ENCODE peak calls at places on chromosomes 3 and 15, in eight cellular contexts. G is T-helper 17 cell, M is GM23338, L is hippocampal formation, N is HT1080, J is fibroblast of mammary gland, V is HCEC 1CT, Z is astrocyte of the spinal cord. A is an unnamed sample.

GRCh38 chr3:101325393-101326134 is 5.2 kb upstream of the IMPG2 start:
- DNase-seq in G (no peak), L (no peak), N (no peak), J (no peak), M (no peak), Z (no peak), V (no peak), A (no peak)

GRCh38 chr3:151579571-151580270 is 118.9 kb upstream of the IGSF10 start:
- DNase-seq in G (no peak), J (peak), V (no peak), N (no peak), M (no peak), L (no peak), Z (peak), A (no peak)

GRCh38 chr3:195020185-195020584 is 250.8 kb downstream of the XXYLT1 start:
- DNase-seq in V (no peak), M (no peak), N (no peak), J (no peak), G (no peak), Z (no peak), L (no peak), A (no peak)

GRCh38 chr3:71102111-71103039 is 481.2 kb downstream of the FOXP1 start:
- DNase-seq in G (no peak), Z (peak), N (peak), L (no peak), V (peak), M (no peak), J (peak), A (no peak)

GRCh38 chr3:130480736-130481135 is 36.2 kb upstream of the COL6A6 start:
- DNase-seq in J (peak), M (peak), N (peak), V (no peak), Z (peak), G (no peak), L (no peak), A (peak)

GRCh38 chr15:70088887-70089691 is 8.6 kb downstream of the TLE3 start:
- DNase-seq in N (no peak), M (peak), J (peak), L (no peak), V (no peak), Z (peak), G (no peak), A (no peak)

GRCh38 chr3:111725706-111726105 is 130.6 kb upstream of the ZBED2 start:
- DNase-seq in V (no peak), N (no peak), M (no peak), G (no peak), J (peak), Z (no peak), L (no peak), A (no peak)

GRCh38 chr15:63313866-63314265 is 36.5 kb downstream of the APH1B start:
- DNase-seq in J (no peak), G (no peak), M (no peak), Z (no peak), N (no peak), V (no peak), L (no peak), A (no peak)

GRCh38 chr15:81288616-81289015 is 35.3 kb downstream of the STARD5 start:
- DNase-seq in J (no peak), N (no peak), G (no peak), V (no peak), L (no peak), M (no peak), Z (no peak), A (no peak)

GRCh38 chr3:48232734-48233133 is 8.2 kb upstream of the ZNF589 start:
- DNase-seq in M (peak), G (peak), J (peak), Z (peak), N (peak), V (peak), L (peak), A (peak)

GRCh38 chr3:37753428-37753827 is 108.3 kb upstream of the CTDSPL start:
- DNase-seq in N (peak), L (no peak), V (no peak), G (no peak), J (peak), M (no peak), Z (no peak), A (no peak)

GRCh38 chr15:91547356-91547755 is 306.2 kb upstream of the SLCO3A1 start:
- DNase-seq in G (no peak), M (no peak), Z (no peak), L (no peak), V (no peak), J (no peak), N (no peak), A (no peak)

GRCh38 chr3:52532517-52532837 is 1.2 kb downstream of the NT5DC2 start:
- DNase-seq in G (peak), N (peak), M (no peak), Z (peak), L (no peak), V (peak), J (peak), A (peak)

GRCh38 chr3:177589921-177590336 is 392.6 kb upstream of the TBL1XR1 start:
- DNase-seq in M (peak), Z (peak), L (no peak), G (no peak), N (peak), J (peak), V (peak), A (no peak)

GRCh38 chr3:108757404-108757982 is at the start of gene RETNLB:
- DNase-seq in V (no peak), Z (no peak), N (no peak), J (no peak), M (no peak), L (no peak), G (no peak), A (no peak)

GRCh38 chr3:46936733-46937250 is 39.8 kb downstream of the CCDC12 start:
- DNase-seq in G (no peak), L (no peak), Z (peak), N (peak), J (peak), V (peak), M (no peak), A (no peak)

GRCh38 chr3:143671641-143672040 is 176.6 kb downstream of the SLC9A9 start:
- DNase-seq in G (no peak), V (no peak), Z (no peak), J (peak), N (peak), M (no peak), L (no peak), A (no peak)

GRCh38 chr15:78058401-78058935 is 19.0 kb downstream of the TBC1D2B start:
- DNase-seq in V (no peak), L (no peak), Z (no peak), J (no peak), M (no peak), N (no peak), G (no peak), A (no peak)

GRCh38 chr15:91534235-91534634 is 319.3 kb upstream of the SLCO3A1 start:
- DNase-seq in L (peak), Z (no peak), N (no peak), M (no peak), J (no peak), V (no peak), G (no peak), A (no peak)

GRCh38 chr3:137761563-137762503 is 2.3 kb upstream of the SOX14 start:
- DNase-seq in L (no peak), Z (no peak), J (no peak), V (no peak), N (no peak), G (no peak), M (peak), A (no peak)

GRCh38 chr15:80957976-80958375 is 31.6 kb downstream of the MESD start:
- DNase-seq in G (no peak), L (no peak), M (no peak), V (no peak), Z (no peak), J (peak), N (no peak), A (no peak)

GRCh38 chr3:160180581-160181216 is 44.5 kb upstream of the C3orf80 start:
- DNase-seq in J (peak), G (no peak), M (no peak), Z (peak), N (peak), L (no peak), V (peak), A (no peak)

GRCh38 chr3:188877381-188877780 is 294.4 kb upstream of the TPRG1 start:
- DNase-seq in J (no peak), N (no peak), V (no peak), L (no peak), M (no peak), Z (no peak), G (no peak), A (no peak)

GRCh38 chr3:9947025-9947995 is 4.9 kb downstream of the PRRT3 start:
- DNase-seq in G (no peak), V (peak), Z (peak), N (peak), J (peak), L (peak), M (peak), A (peak)

GRCh38 chr3:146223401-146224373 is 27.2 kb downstream of the PLSCR4 start:
- DNase-seq in M (no peak), L (no peak), V (no peak), G (no peak), N (no peak), Z (peak), J (peak), A (no peak)

GRCh38 chr15:83991163-83991562 is 244.4 kb upstream of the GOLGA6L4 start:
- DNase-seq in Z (no peak), J (no peak), G (no peak), V (no peak), M (no peak), L (no peak), N (no peak), A (no peak)

GRCh38 chr3:64163755-64164148 is 61.5 kb downstream of the PRICKLE2 start:
- DNase-seq in G (no peak), L (no peak), M (peak), N (peak), Z (peak), J (peak), V (peak), A (no peak)

GRCh38 chr3:184765047-184765729 is 46.8 kb upstream of the VPS8 start:
- DNase-seq in G (no peak), Z (no peak), M (no peak), N (peak), J (no peak), V (no peak), L (no peak), A (no peak)

GRCh38 chr15:62618432-62618831 is 424.1 kb upstream of the TPM1 start:
- DNase-seq in Z (peak), G (no peak), M (no peak), J (peak), N (peak), L (no peak), V (peak), A (peak)

GRCh38 chr15:59545573-59545972 is 66.0 kb upstream of the GCNT3 start:
- DNase-seq in G (no peak), M (no peak), V (no peak), Z (no peak), J (no peak), N (peak), L (no peak), A (no peak)

GRCh38 chr3:160374472-160374871 is 24.6 kb downstream of the IFT80 start:
- DNase-seq in J (no peak), G (no peak), M (no peak), N (no peak), Z (no peak), L (no peak), V (no peak), A (no peak)

GRCh38 chr3:128496602-128497304 is 3.8 kb upstream of the GATA2 start:
- DNase-seq in N (no peak), V (no peak), Z (no peak), M (peak), L (no peak), G (no peak), J (peak), A (no peak)

GRCh38 chr15:63794271-63794670 is 39.5 kb downstream of the HERC1 start:
- DNase-seq in G (no peak), M (no peak), Z (no peak), J (no peak), V (no peak), N (no peak), L (no peak), A (no peak)

GRCh38 chr3:114389156-114389555 is 95.3 kb downstream of the TIGIT start:
- DNase-seq in Z (no peak), L (no peak), G (no peak), J (no peak), N (no peak), M (no peak), V (no peak), A (no peak)

GRCh38 chr15:41557673-41558399 is 1.2 kb upstream of the TYRO3 start:
- DNase-seq in N (peak), J (peak), L (peak), G (peak), V (peak), Z (peak), M (peak), A (peak)

GRCh38 chr3:28115316-28115715 is 126.1 kb upstream of the CMC1 start:
- DNase-seq in G (no peak), L (no peak), N (peak), J (no peak), V (no peak), Z (no peak), M (no peak), A (no peak)

GRCh38 chr15:40302288-40302886 is 5.3 kb downstream of the PLCB2 start:
- DNase-seq in Z (no peak), N (no peak), G (no peak), M (no peak), L (no peak), J (no peak), V (no peak), A (no peak)

GRCh38 chr3:162317046-162317445 is 820.4 kb downstream of the OTOL1 start:
- DNase-seq in G (no peak), V (no peak), N (no peak), J (no peak), L (no peak), M (no peak), Z (no peak), A (no peak)

GRCh38 chr3:13277860-13278531 is 142.1 kb downstream of the NUP210 start:
- DNase-seq in L (no peak), M (no peak), G (no peak), Z (no peak), N (no peak), J (no peak), V (no peak), A (no peak)

A was measured in RKO.